ENCODE peak calls at places on chromosomes 2 and 18, in seven cellular contexts. One of them, this sample, is unnamed.

GRCh38 chr2:240285725-240286124 is 145.3 kb upstream of the OTOS start:
- DNase-seq in IMR-90: no peak
- DNase-seq in GM23338: no peak
- DNase-seq in fibroblast of lung: no peak
- DNase-seq in H9: no peak
- DNase-seq in neural progenitor cell: no peak
- DNase-seq in mammary epithelial cell: no peak
- DNase-seq in this sample: no peak

GRCh38 chr18:77004555-77005380 is 127.8 kb downstream of the MBP start:
- DNase-seq in fibroblast of lung: no peak
- DNase-seq in H9: peak
- DNase-seq in neural progenitor cell: no peak
- DNase-seq in mammary epithelial cell: no peak
- DNase-seq in GM23338: no peak
- DNase-seq in IMR-90: no peak
- DNase-seq in this sample: no peak

GRCh38 chr2:178747767-178748166 is 59.5 kb downstream of the TTN start:
- DNase-seq in H9: no peak
- DNase-seq in IMR-90: peak
- DNase-seq in mammary epithelial cell: peak
- DNase-seq in GM23338: no peak
- DNase-seq in fibroblast of lung: no peak
- DNase-seq in neural progenitor cell: no peak
- DNase-seq in this sample: peak

GRCh38 chr2:151774506-151774905 is 40.2 kb upstream of the NEB start:
- DNase-seq in GM23338: no peak
- DNase-seq in IMR-90: peak
- DNase-seq in mammary epithelial cell: peak
- DNase-seq in neural progenitor cell: no peak
- DNase-seq in fibroblast of lung: peak
- DNase-seq in H9: no peak
- DNase-seq in this sample: peak

GRCh38 chr2:230874456-230874855 is 9.7 kb downstream of the ITM2C start:
- DNase-seq in mammary epithelial cell: no peak
- DNase-seq in fibroblast of lung: no peak
- DNase-seq in neural progenitor cell: no peak
- DNase-seq in IMR-90: no peak
- DNase-seq in H9: no peak
- DNase-seq in GM23338: no peak
- DNase-seq in this sample: no peak

GRCh38 chr2:44479127-44479887 is 117.6 kb downstream of the CAMKMT start:
- DNase-seq in mammary epithelial cell: peak
- DNase-seq in neural progenitor cell: peak
- DNase-seq in GM23338: peak
- DNase-seq in IMR-90: peak
- DNase-seq in fibroblast of lung: peak
- DNase-seq in H9: peak
- DNase-seq in this sample: peak

GRCh38 chr18:26757263-26758019 is 108.1 kb downstream of the AQP4 start:
- DNase-seq in H9: no peak
- DNase-seq in neural progenitor cell: no peak
- DNase-seq in fibroblast of lung: no peak
- DNase-seq in IMR-90: no peak
- DNase-seq in GM23338: no peak
- DNase-seq in mammary epithelial cell: no peak
- DNase-seq in this sample: no peak

GRCh38 chr2:166332049-166332448 is 43.7 kb downstream of the SCN9A start:
- DNase-seq in fibroblast of lung: peak
- DNase-seq in H9: no peak
- DNase-seq in IMR-90: no peak
- DNase-seq in GM23338: no peak
- DNase-seq in neural progenitor cell: no peak
- DNase-seq in mammary epithelial cell: no peak
- DNase-seq in this sample: peak

GRCh38 chr18:74196220-74197119 is 48.1 kb downstream of the TIMM21 start:
- DNase-seq in fibroblast of lung: peak
- DNase-seq in mammary epithelial cell: peak
- DNase-seq in GM23338: peak
- DNase-seq in IMR-90: peak
- DNase-seq in neural progenitor cell: peak
- DNase-seq in H9: peak
- DNase-seq in this sample: peak

GRCh38 chr2:140275427-140275826 is 1495.2 kb upstream of the NXPH2 start:
- DNase-seq in H9: no peak
- DNase-seq in GM23338: no peak
- DNase-seq in mammary epithelial cell: peak
- DNase-seq in fibroblast of lung: no peak
- DNase-seq in neural progenitor cell: no peak
- DNase-seq in IMR-90: no peak
- DNase-seq in this sample: peak

GRCh38 chr2:58502931-58503330 is 261.8 kb upstream of the FANCL start:
- DNase-seq in GM23338: no peak
- DNase-seq in H9: no peak
- DNase-seq in neural progenitor cell: no peak
- DNase-seq in fibroblast of lung: no peak
- DNase-seq in mammary epithelial cell: no peak
- DNase-seq in IMR-90: no peak
- DNase-seq in this sample: peak

GRCh38 chr2:41722668-41723369 is 325.0 kb upstream of the PKDCC start:
- DNase-seq in fibroblast of lung: peak
- DNase-seq in GM23338: no peak
- DNase-seq in IMR-90: peak
- DNase-seq in neural progenitor cell: no peak
- DNase-seq in H9: no peak
- DNase-seq in mammary epithelial cell: peak
- DNase-seq in this sample: no peak

GRCh38 chr2:235676536-235676799 is 182.6 kb downstream of the AGAP1 start:
- DNase-seq in H9: no peak
- DNase-seq in neural progenitor cell: no peak
- DNase-seq in GM23338: no peak
- DNase-seq in IMR-90: no peak
- DNase-seq in mammary epithelial cell: no peak
- DNase-seq in fibroblast of lung: no peak
- DNase-seq in this sample: no peak

GRCh38 chr2:9831670-9832069 is 11.6 kb upstream of the TAF1B start:
- DNase-seq in fibroblast of lung: no peak
- DNase-seq in neural progenitor cell: peak
- DNase-seq in GM23338: peak
- DNase-seq in H9: no peak
- DNase-seq in IMR-90: no peak
- DNase-seq in mammary epithelial cell: no peak
- DNase-seq in this sample: no peak

DNA sequence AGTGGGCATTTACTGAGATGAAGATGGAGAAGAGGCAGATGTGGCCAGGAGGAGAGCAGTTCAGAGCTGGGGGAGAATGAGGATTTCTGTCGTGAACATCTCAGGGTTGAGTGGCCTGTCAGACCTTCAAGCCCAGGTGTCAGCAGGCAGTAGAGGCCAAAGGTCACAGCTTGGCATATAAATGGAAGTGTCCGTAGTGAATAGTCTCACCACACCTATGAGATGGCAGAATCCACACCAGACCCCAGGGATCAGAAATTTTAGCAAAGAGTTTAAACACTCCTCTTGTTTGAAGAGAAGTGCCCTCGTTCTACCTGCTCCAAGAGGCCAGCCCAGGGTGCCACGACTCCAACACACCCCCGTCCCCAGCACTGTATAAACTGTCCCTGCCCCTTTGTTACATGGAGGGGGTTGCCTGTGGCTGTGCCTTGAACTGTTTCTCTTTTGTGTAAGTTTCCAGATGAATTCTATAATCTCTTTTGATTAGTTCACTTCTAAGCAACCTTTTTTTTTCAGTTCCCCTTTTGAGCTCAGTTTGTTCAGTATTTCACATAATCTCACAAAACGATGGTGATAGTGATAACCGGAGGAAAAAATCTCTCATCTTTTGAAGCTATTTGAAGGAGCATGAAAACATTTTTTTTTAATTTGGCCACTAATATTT is 69.0 kb upstream of the TTC39C start:
- DNase-seq in mammary epithelial cell: no peak
- DNase-seq in neural progenitor cell: no peak
- DNase-seq in GM23338: no peak
- DNase-seq in fibroblast of lung: no peak
- DNase-seq in IMR-90: no peak
- DNase-seq in H9: no peak
- DNase-seq in this sample: no peak
- H3K4me2 ChIP-seq in mammary epithelial cell: no peak
- H3K4me2 ChIP-seq in neural progenitor cell: no peak
- H3K4me2 ChIP-seq in GM23338: no peak
- H3K4me2 ChIP-seq in fibroblast of lung: no peak
- H3K4me2 ChIP-seq in IMR-90: no peak
- H3K4me2 ChIP-seq in H9: no peak
- H3K4me2 ChIP-seq in this sample: no peak

GRCh38 chr2:149857344-149857743 is 269.8 kb upstream of the MMADHC start:
- DNase-seq in neural progenitor cell: no peak
- DNase-seq in IMR-90: peak
- DNase-seq in H9: no peak
- DNase-seq in GM23338: no peak
- DNase-seq in mammary epithelial cell: peak
- DNase-seq in fibroblast of lung: peak
- DNase-seq in this sample: peak
- TF ChIP-seq CTCF in neural progenitor cell: no peak
- TF ChIP-seq CTCF in IMR-90: no peak
- TF ChIP-seq CTCF in H9: no peak
- TF ChIP-seq CTCF in GM23338: no peak
- TF ChIP-seq CTCF in mammary epithelial cell: no peak
- TF ChIP-seq CTCF in fibroblast of lung: no peak
- TF ChIP-seq CTCF in this sample: no peak

GRCh38 chr2:85130407-85130806 is 2.8 kb upstream of the TCF7L1 start:
- DNase-seq in H9: no peak
- DNase-seq in mammary epithelial cell: no peak
- DNase-seq in IMR-90: no peak
- DNase-seq in neural progenitor cell: no peak
- DNase-seq in fibroblast of lung: no peak
- DNase-seq in GM23338: no peak
- DNase-seq in this sample: no peak

GRCh38 chr2:85132834-85133637 is at the start of gene TCF7L1:
- DNase-seq in fibroblast of lung: peak
- DNase-seq in IMR-90: peak
- DNase-seq in H9: peak
- DNase-seq in neural progenitor cell: peak
- DNase-seq in mammary epithelial cell: peak
- DNase-seq in GM23338: peak
- DNase-seq in this sample: peak

GRCh38 chr2:85133751-85134254 is 611 bp downstream of the TCF7L1 start:
- DNase-seq in GM23338: peak
- DNase-seq in H9: no peak
- DNase-seq in fibroblast of lung: peak
- DNase-seq in IMR-90: peak
- DNase-seq in neural progenitor cell: no peak
- DNase-seq in mammary epithelial cell: peak
- DNase-seq in this sample: peak

GRCh38 chr2:85131116-85131515 is 2.1 kb upstream of the TCF7L1 start:
- DNase-seq in fibroblast of lung: peak
- DNase-seq in IMR-90: peak
- DNase-seq in neural progenitor cell: peak
- DNase-seq in H9: peak
- DNase-seq in GM23338: peak
- DNase-seq in mammary epithelial cell: no peak
- DNase-seq in this sample: peak

GRCh38 chr2:85132392-85132791 is 800 bp upstream of the TCF7L1 start:
- DNase-seq in GM23338: peak
- DNase-seq in fibroblast of lung: no peak
- DNase-seq in mammary epithelial cell: no peak
- DNase-seq in IMR-90: peak
- DNase-seq in neural progenitor cell: peak
- DNase-seq in H9: no peak
- DNase-seq in this sample: peak
- H3K4me2 ChIP-seq in GM23338: peak
- H3K4me2 ChIP-seq in fibroblast of lung: peak
- H3K4me2 ChIP-seq in mammary epithelial cell: peak
- H3K4me2 ChIP-seq in IMR-90: peak
- H3K4me2 ChIP-seq in neural progenitor cell: peak
- H3K4me2 ChIP-seq in H9: peak
- H3K4me2 ChIP-seq in this sample: peak

DNA sequence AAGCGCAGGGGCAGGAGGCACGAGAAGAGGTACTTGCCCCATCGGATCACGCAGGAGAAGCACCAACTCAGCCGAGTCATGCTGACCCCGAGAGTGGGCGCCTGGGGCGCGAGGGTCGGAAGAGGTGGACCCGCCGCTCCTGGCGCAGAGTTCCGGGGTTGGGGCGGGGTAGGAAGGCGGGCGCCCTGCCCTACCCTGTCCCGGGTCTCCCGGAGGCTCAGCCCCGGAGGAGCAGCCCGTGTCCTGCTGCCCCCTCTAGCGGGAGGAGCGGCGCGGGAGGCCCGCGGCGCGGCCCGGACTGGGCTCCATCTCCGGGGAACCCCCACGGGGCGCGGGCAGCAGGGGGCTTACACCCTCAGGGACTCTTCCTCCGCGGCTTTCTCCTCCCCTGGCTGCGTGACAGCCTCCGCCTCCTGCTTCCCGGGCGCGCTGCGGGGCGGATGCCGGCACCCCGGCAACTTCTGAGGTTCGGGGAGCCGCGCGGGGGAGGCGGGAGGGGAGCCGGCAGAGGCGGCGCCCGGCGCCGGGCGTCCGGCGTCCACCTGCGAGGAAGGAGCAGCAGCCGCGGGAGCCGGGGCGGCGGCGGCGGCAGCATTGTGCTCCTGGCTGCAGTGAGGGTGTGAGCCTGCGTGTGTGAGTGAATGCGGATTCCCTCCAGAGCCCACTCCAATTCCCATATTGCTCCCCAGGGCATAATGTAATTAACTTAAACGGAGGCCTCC is 7.5 kb upstream of the TNS1 start:
- DNase-seq in GM23338: peak
- DNase-seq in H9: peak
- DNase-seq in IMR-90: peak
- DNase-seq in mammary epithelial cell: peak
- DNase-seq in fibroblast of lung: peak
- DNase-seq in neural progenitor cell: peak
- DNase-seq in this sample: no peak
- TF ChIP-seq CTCF in GM23338: peak
- TF ChIP-seq CTCF in H9: peak
- TF ChIP-seq CTCF in IMR-90: peak
- TF ChIP-seq CTCF in mammary epithelial cell: peak
- TF ChIP-seq CTCF in fibroblast of lung: peak
- TF ChIP-seq CTCF in neural progenitor cell: peak
- TF ChIP-seq CTCF in this sample: peak

GRCh38 chr2:96143848-96144480 is 1.3 kb downstream of the DUSP2 start:
- DNase-seq in IMR-90: no peak
- DNase-seq in H9: peak
- DNase-seq in GM23338: peak
- DNase-seq in fibroblast of lung: no peak
- DNase-seq in mammary epithelial cell: no peak
- DNase-seq in neural progenitor cell: peak
- DNase-seq in this sample: peak
- H3K4me2 ChIP-seq in IMR-90: no peak
- H3K4me2 ChIP-seq in H9: peak
- H3K4me2 ChIP-seq in GM23338: peak
- H3K4me2 ChIP-seq in fibroblast of lung: no peak
- H3K4me2 ChIP-seq in mammary epithelial cell: peak
- H3K4me2 ChIP-seq in neural progenitor cell: peak
- H3K4me2 ChIP-seq in this sample: peak

This sample was measured in PC-3.